ENCODE peak calls at places on chromosomes 6 and 20, in four cellular contexts. A, L, O and F are unnamed samples.

GRCh38 chr20:35719717-35720116 is 20.5 kb downstream of the ROMO1 start:
- DNase-seq in A (no peak), L (no peak), O (no peak), F (no peak)

GRCh38 chr6:43705996-43706395 is 18.4 kb upstream of the MRPS18A start:
- DNase-seq in A (no peak), L (no peak), O (peak; percentile 58), F (peak; percentile 37)

GRCh38 chr20:19890358-19891117 is 126.6 kb upstream of the NAA20 start:
- DNase-seq in A (no peak), L (no peak), O (no peak), F (no peak)

GRCh38 chr20:23200914-23201313 is 114.8 kb upstream of the CD93 start:
- DNase-seq in A (peak; percentile 66), L (no peak), O (peak; percentile 8), F (no peak)

GRCh38 chr6:73873081-73873480 is 177.1 kb downstream of the CD109 start:
- DNase-seq in A (no peak), L (no peak), O (peak; percentile 75), F (no peak)

GRCh38 chr6:25692472-25692871 is 40.5 kb downstream of the SCGN start:
- DNase-seq in A (no peak), L (no peak), O (no peak), F (no peak)

GRCh38 chr6:105553174-105553573 is 150.3 kb upstream of the PREP start:
- DNase-seq in A (no peak), L (no peak), O (no peak), F (no peak)

GRCh38 chr20:46031701-46032254 is 2.8 kb downstream of the SLC12A5 start:
- DNase-seq in A (no peak), L (no peak), O (no peak), F (no peak)

GRCh38 chr20:19269737-19270325 is 57.4 kb downstream of the SLC24A3 start:
- DNase-seq in A (no peak), L (no peak), O (no peak), F (no peak)

GRCh38 chr6:32111424-32112066 is 2.4 kb upstream of the TNXB start:
- DNase-seq in A (no peak), L (no peak), O (no peak), F (no peak)

GRCh38 chr20:52845044-52845443 is 127.1 kb upstream of the TSHZ2 start:
- DNase-seq in A (no peak), L (no peak), O (no peak), F (no peak)

GRCh38 chr6:83417880-83418663 is 12.8 kb downstream of the ME1 start:
- DNase-seq in A (peak; percentile 20), L (no peak), O (peak; percentile 79), F (peak; percentile 49)

GRCh38 chr20:9515761-9516657 is 1.6 kb downstream of the LAMP5 start:
- DNase-seq in A (no peak), L (no peak), O (no peak), F (peak; percentile 6)

GRCh38 chr20:45337367-45338120 is 10.7 kb downstream of the SDC4 start:
- DNase-seq in A (peak; percentile 61), L (no peak), O (peak; percentile 94), F (no peak)

GRCh38 chr6:157896931-157897330 is 73.9 kb downstream of the SNX9 start:
- DNase-seq in A (no peak), L (no peak), O (no peak), F (no peak)

GRCh38 chr6:42010185-42010872 is 40.0 kb upstream of the TAF8 start:
- DNase-seq in A (peak; percentile 76), L (no peak), O (no peak), F (peak; percentile 6)

GRCh38 chr6:139236105-139236504 is 55.7 kb downstream of the TXLNB start:
- DNase-seq in A (no peak), L (no peak), O (no peak), F (no peak)

GRCh38 chr20:51807864-51808263 is 5.5 kb upstream of the SALL4 start:
- DNase-seq in A (no peak), L (no peak), O (peak; percentile 45), F (no peak)

GRCh38 chr20:58649288-58650180 is 1.5 kb upstream of the STX16 start:
- DNase-seq in A (no peak), L (no peak), O (no peak), F (no peak)

GRCh38 chr6:169575365-169575764 is 126.5 kb downstream of the WDR27 start:
- DNase-seq in A (no peak), L (no peak), O (no peak), F (peak; percentile 49)

GRCh38 chr6:137112067-137112355 is 61.4 kb downstream of the IL22RA2 start:
- DNase-seq in A (no peak), L (no peak), O (peak; percentile 36), F (no peak)

GRCh38 chr6:160972111-160972510 is 19.5 kb upstream of the MAP3K4 start:
- DNase-seq in A (no peak), L (no peak), O (peak; percentile 97), F (no peak)

GRCh38 chr6:42050011-42050896 is at the start of gene TAF8:
- DNase-seq in A (peak; percentile 95), L (peak; percentile 77), O (peak; percentile 92), F (peak; percentile 92)

GRCh38 chr6:431986-432385 is 40.4 kb downstream of the IRF4 start:
- DNase-seq in A (no peak), L (no peak), O (no peak), F (no peak)

GRCh38 chr6:105364243-105364642 is 38.6 kb downstream of the PREP start:
- DNase-seq in A (no peak), L (no peak), O (no peak), F (peak; percentile 18)

GRCh38 chr20:17904027-17904426 is 64.6 kb downstream of the SNX5 start:
- DNase-seq in A (no peak), L (peak; percentile 64), O (no peak), F (no peak)

GRCh38 chr6:131980791-131981623 is 29.8 kb upstream of the CCN2 start:
- DNase-seq in A (no peak), L (no peak), O (no peak), F (peak; percentile 76)
- TF ChIP-seq POLR2A in A (no peak), L (no peak), O (no peak), F (no peak)

DNA sequence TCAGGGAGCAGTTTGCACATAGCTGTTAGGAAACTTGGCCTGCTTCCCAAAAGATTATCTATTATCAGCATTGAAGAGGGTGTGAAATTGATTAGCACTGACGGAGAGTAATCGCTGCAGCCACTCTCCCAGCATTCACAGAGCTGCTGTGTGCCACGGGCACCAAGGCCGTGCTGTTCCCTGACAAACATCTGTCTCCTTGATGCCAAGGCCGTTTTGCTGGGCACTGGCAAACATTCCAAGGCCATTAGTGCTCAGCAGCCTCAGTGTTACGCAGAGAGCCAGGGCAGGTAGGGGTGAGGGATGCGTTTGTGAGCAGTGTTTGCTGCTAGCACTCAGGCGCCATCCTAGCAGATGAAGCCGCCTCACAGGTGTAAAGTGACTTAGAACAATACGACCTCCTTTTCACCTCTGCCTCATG is 57.7 kb upstream of the VSTM2L start:
- DNase-seq in A (no peak), L (no peak), O (no peak), F (no peak)
- TF ChIP-seq FOS in A (no peak), L (no peak), O (no peak), F (no peak)

GRCh38 chr20:37305839-37306238 is 16.4 kb downstream of the MANBAL start:
- DNase-seq in A (no peak), L (no peak), O (no peak), F (no peak)
- TF ChIP-seq POLR2A in A (no peak), L (no peak), O (no peak), F (no peak)

DNA sequence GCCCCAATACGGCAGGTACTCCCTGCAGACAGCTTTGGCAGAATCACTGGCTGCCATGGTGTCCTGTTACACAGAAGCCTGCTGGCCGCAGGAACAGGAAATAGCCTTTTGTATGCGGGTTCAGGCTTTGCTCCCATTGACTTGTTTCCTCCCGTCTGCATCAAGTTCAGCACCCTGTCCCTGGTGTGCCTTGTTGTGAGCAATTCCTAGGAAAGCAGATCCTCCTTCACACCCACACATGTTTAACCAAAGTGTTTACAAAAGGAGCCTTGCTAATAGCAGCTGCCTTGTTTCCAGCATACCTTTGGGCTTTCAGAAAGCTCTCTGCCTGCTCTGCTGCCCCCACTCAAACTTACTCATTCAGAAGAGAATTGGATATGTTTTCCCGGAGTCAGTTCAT is 127.2 kb upstream of the SUPT3H start:
- DNase-seq in A (no peak), L (no peak), O (peak; percentile 98), F (peak; percentile 50)
- TF ChIP-seq FOS in A (no peak), L (no peak), O (no peak), F (no peak)

GRCh38 chr6:18153311-18153703 is 1.6 kb downstream of the TPMT start:
- DNase-seq in A (no peak), L (no peak), O (no peak), F (no peak)

GRCh38 chr6:18155864-18156396 is 708 bp downstream of the KDM1B start:
- DNase-seq in A (peak; percentile 68), L (peak; percentile 55), O (peak; percentile 27), F (peak; percentile 40)

GRCh38 chr6:18154507-18155272 is at the start of gene TPMT:
- DNase-seq in A (no peak), L (no peak), O (no peak), F (no peak)

GRCh38 chr6:18151801-18152200 is 3.1 kb downstream of the TPMT start:
- DNase-seq in A (no peak), L (no peak), O (no peak), F (no peak)

DNA sequence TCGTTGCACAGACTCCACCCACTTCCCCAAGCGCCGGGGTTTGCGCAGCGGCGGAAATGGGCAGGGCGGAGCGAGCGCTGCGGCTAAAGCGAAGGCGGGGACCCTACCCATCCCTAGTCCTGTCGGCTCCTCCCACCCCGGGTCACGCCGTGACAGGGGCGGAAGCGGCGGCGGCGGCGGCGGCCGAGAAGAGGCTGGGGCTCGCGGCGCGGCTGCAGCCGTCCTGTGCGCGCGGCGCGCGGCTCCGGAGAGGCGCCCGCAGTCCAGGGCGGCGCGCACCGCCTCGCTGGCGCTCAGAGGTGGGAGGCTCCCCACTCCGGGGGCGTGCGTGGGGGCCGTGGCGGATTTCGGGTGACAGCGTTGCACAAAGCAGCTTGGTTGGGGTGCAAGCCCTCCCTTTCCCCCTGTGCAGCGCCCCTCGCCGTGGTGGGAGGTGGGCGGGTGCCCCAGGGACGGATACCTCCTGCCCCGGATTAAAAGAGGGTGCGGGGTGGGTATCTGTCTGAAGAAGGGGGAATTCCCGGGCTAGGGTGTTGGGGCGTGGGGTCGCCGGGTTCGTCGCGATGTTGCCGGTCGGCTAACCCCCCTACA is at the start of gene KDM1B:
- DNase-seq in A (peak; percentile 99), L (peak; percentile 86), O (peak; percentile 98), F (peak; percentile 98)
- TF ChIP-seq POLR2A in A (no peak), L (peak; percentile 79), O (peak; percentile 52), F (no peak)

GRCh38 chr6:34705241-34705640 is 8.7 kb upstream of the ILRUN start:
- DNase-seq in A (no peak), L (no peak), O (peak; percentile 39), F (peak; percentile 61)
- TF ChIP-seq FOS in A (no peak), L (no peak), O (no peak), F (no peak)

DNA sequence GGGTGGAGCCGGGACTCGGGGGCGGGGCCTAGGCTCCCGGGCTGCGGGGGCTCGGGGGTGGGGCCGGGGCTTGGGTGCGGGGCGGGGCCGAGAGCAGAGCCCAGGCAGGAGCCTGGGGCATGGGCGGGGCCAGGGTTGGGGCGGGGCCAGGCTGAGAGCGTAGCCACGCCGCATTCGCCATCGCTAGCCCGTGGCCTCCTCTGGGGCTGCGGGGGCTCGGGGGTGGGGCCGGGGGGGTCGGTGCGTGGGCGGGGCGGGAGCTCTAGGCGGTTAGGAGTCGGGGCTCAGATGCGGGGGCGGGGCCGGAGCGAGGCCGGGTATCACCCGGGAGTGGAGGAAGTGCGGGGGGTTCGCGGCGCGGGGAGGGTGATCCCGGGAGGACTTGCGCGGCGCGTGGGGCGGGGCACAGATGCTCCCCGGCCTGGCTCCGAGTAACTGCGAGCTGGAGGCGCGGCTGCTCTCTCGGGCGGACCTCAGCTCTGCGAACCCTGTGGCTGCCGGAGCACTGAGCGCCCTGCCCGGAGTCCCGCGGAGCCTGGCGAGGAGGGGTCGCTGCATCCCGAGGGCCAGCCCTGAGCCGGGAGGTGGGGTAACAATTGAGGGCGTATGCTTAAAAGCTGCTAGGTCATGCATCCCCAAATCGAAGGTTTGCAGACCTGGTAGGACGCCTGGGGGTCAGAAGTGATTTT is 434 bp upstream of the ECI2 start:
- DNase-seq in A (peak; percentile 99), L (peak; percentile 49), O (peak; percentile 90), F (peak; percentile 92)
- TF ChIP-seq POLR2A in A (peak; percentile 57), L (peak; percentile 64), O (no peak), F (peak; percentile 58)